ENCODE peak calls at places on chromosomes 16 and 17, in nine cellular contexts. G is chondrocyte, D is GM12878, Z is ovary, B is Caco-2, M is cardiac muscle cell, I is pancreas, J is activated B cell treated with CpG ODN at 0.5 μM for 24 hours, P is A549. N is an unnamed sample.

GRCh38 chr17:7355053-7355452 is at the start of gene TMEM95:
- DNase-seq in P (no peak), G (no peak), I (peak; percentile 26), B (no peak), D (no peak), M (no peak), J (no peak), Z (peak; percentile 35), N (no peak)

GRCh38 chr16:46923513-46924295 is 39.5 kb downstream of the GPT2 start:
- DNase-seq in D (no peak), P (no peak), Z (no peak), J (no peak), I (no peak), B (no peak), M (no peak), G (no peak), N (no peak)

GRCh38 chr16:69150146-69150865 is 17.9 kb downstream of the UTP4 start:
- DNase-seq in P (peak; percentile 76), G (no peak), J (no peak), I (peak; percentile 21), M (peak; percentile 88), B (peak; percentile 81), D (no peak), Z (peak; percentile 74), N (peak; percentile 58)

GRCh38 chr16:66928702-66929388 is 3.5 kb upstream of the RRAD start:
- DNase-seq in M (peak; percentile 68), B (peak; percentile 58), Z (no peak), P (peak; percentile 56), D (no peak), I (no peak), J (no peak), G (no peak), N (no peak)

GRCh38 chr17:27407916-27408846 is 48.1 kb upstream of the KSR1 start:
- DNase-seq in M (peak; percentile 18), J (no peak), D (no peak), G (peak; percentile 78), B (no peak), I (no peak), Z (no peak), P (peak; percentile 62), N (no peak)

GRCh38 chr16:9053006-9053601 is 38.3 kb upstream of the HAPSTR1 start:
- DNase-seq in J (no peak), M (peak; percentile 87), Z (no peak), B (peak; percentile 85), P (peak; percentile 95), G (no peak), I (peak; percentile 27), D (no peak), N (peak; percentile 38)

GRCh38 chr17:64993867-64994266 is 62.7 kb downstream of the GNA13 start:
- DNase-seq in M (no peak), D (no peak), B (no peak), P (no peak), I (no peak), J (no peak), G (no peak), Z (no peak), N (no peak)

GRCh38 chr17:7884581-7885356 is 3.8 kb upstream of the CHD3 start:
- DNase-seq in M (peak; percentile 33), I (peak; percentile 23), J (peak; percentile 50), G (no peak), Z (peak; percentile 34), P (no peak), B (no peak), D (no peak), N (no peak)

GRCh38 chr16:75805946-75806345 is 79.7 kb upstream of the CPHXL start:
- DNase-seq in B (peak; percentile 35), P (no peak), G (no peak), I (no peak), Z (no peak), J (no peak), D (no peak), M (no peak), N (no peak)

GRCh38 chr17:77352996-77353395 is 212.2 kb downstream of the SEC14L1 start:
- DNase-seq in B (no peak), M (no peak), J (no peak), D (no peak), Z (no peak), I (no peak), G (peak; percentile 36), P (no peak), N (no peak)

GRCh38 chr16:50025544-50025931 is 513 bp downstream of the CNEP1R1 start:
- DNase-seq in Z (peak; percentile 18), P (no peak), B (no peak), M (peak; percentile 55), G (no peak), I (no peak), D (no peak), J (peak; percentile 22), N (no peak)

GRCh38 chr17:82051776-82052637 is at the start of the genes GPS1 and RFNG:
- DNase-seq in B (peak; percentile 84), J (peak; percentile 84), M (peak; percentile 88), I (peak; percentile 67), D (no peak), Z (peak; percentile 76), G (no peak), P (peak; percentile 69), N (peak; percentile 70)

GRCh38 chr17:8563024-8563776 is 67.3 kb downstream of the MYH10 start:
- DNase-seq in G (no peak), B (no peak), Z (no peak), D (no peak), M (no peak), I (no peak), P (no peak), J (no peak), N (no peak)

GRCh38 chr16:30931068-30931655 is 7.8 kb downstream of the FBXL19 start:
- DNase-seq in Z (no peak), I (no peak), P (no peak), J (no peak), M (peak; percentile 37), G (no peak), D (no peak), B (no peak), N (no peak)

GRCh38 chr17:77420476-77420803 is 279.7 kb downstream of the SEC14L1 start:
- DNase-seq in B (no peak), I (no peak), J (no peak), P (no peak), Z (no peak), G (no peak), M (no peak), D (no peak), N (no peak)

GRCh38 chr16:1828645-1829410 is 1.8 kb downstream of the FAHD1 start:
- DNase-seq in B (no peak), G (peak; percentile 8), J (no peak), I (no peak), Z (no peak), M (no peak), P (no peak), D (no peak), N (no peak)

GRCh38 chr17:29566473-29567361 is at the start of gene ABHD15:
- DNase-seq in P (peak; percentile 75), D (no peak), M (peak; percentile 87), J (peak; percentile 72), Z (peak; percentile 56), B (peak; percentile 83), I (peak; percentile 71), G (peak; percentile 91), N (peak; percentile 20)

GRCh38 chr16:85029413-85029794 is 1.8 kb downstream of the KIAA0513 start:
- DNase-seq in P (no peak), B (peak; percentile 29), D (peak; percentile 20), J (no peak), M (no peak), G (no peak), I (no peak), Z (peak; percentile 61), N (no peak)

GRCh38 chr17:57121308-57122042 is 36.4 kb downstream of the AKAP1 start:
- DNase-seq in Z (peak; percentile 60), I (peak; percentile 29), M (peak; percentile 65), P (peak; percentile 56), D (no peak), B (peak; percentile 63), G (no peak), J (no peak), N (peak; percentile 67)
- TF ChIP-seq CTCF in Z (no peak), I (peak; percentile 13), M (peak; percentile 73), P (peak; percentile 63), D (peak; percentile 41), B (peak; percentile 52), G (peak; percentile 80), J (no peak), N (peak; percentile 57)

GRCh38 chr17:55547027-55547670 is 35.9 kb upstream of the SMIM36 start:
- DNase-seq in G (no peak), I (no peak), D (no peak), Z (no peak), P (no peak), M (no peak), B (no peak), J (no peak), N (no peak)

GRCh38 chr17:55546481-55546880 is 35.2 kb upstream of the SMIM36 start:
- DNase-seq in G (no peak), D (no peak), P (no peak), B (no peak), I (no peak), Z (no peak), M (no peak), J (no peak), N (no peak)

GRCh38 chr17:55543709-55544108 is 32.5 kb upstream of the SMIM36 start:
- DNase-seq in P (no peak), D (no peak), M (no peak), I (no peak), G (no peak), B (no peak), Z (no peak), J (no peak), N (no peak)

GRCh38 chr17:55545765-55546164 is 34.5 kb upstream of the SMIM36 start:
- DNase-seq in Z (no peak), G (no peak), P (no peak), D (no peak), M (no peak), J (no peak), B (no peak), I (no peak), N (no peak)

GRCh38 chr17:55549140-55549539 is 37.9 kb upstream of the SMIM36 start:
- DNase-seq in Z (no peak), B (peak; percentile 16), M (peak; percentile 53), I (no peak), G (no peak), J (no peak), P (peak; percentile 39), D (no peak), N (no peak)
- TF ChIP-seq CTCF in Z (no peak), B (no peak), M (peak; percentile 42), I (no peak), G (peak; percentile 42), J (no peak), P (peak; percentile 28), D (peak; percentile 51), N (no peak)

GRCh38 chr16:57945740-57946138 is 25.2 kb downstream of the CNGB1 start:
- DNase-seq in B (peak; percentile 37), M (no peak), I (no peak), J (no peak), G (no peak), D (no peak), P (no peak), Z (no peak), N (no peak)
- TF ChIP-seq CTCF in B (no peak), M (peak; percentile 43), I (no peak), J (no peak), G (peak; percentile 32), D (no peak), P (no peak), Z (no peak), N (no peak)

DNA sequence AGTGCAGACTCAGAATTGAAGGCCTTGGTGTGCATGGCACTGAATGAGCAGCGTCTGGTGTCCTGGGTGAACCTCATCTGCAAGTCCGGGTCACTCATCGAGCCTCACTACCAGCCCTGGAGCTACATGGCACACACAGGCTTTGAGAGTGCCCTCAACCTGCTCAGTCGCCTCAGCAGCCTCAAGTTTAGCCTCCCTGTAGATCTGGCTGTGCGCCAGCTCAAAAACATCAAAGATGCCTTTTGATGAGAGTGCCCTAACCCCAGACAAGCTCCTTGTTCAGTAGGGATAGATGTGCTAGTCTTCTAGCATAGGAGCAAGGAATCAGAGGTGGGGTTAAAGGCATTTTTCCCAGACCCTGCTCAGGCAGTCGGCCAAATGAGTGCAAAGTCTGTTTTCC is 6.7 kb upstream of the RPL27 start:
- DNase-seq in P (no peak), D (no peak), I (no peak), B (no peak), M (no peak), J (no peak), G (no peak), Z (no peak), N (no peak)
- TF ChIP-seq CTCF in P (no peak), D (no peak), I (no peak), B (no peak), M (no peak), J (no peak), G (no peak), Z (no peak), N (no peak)

N was measured in mesothelial cell of epicardium.